ENCODE peak calls at places on chromosome 1, in seven cellular contexts. L, C, P, V, U, M and X are unnamed samples.

GRCh38 chr1:58442114-58442513 is 104.4 kb downstream of the OMA1 start:
- DNase-seq in P (no peak), M (no peak), L (no peak), V (no peak), C (no peak), U (no peak), X (no peak)

GRCh38 chr1:15617173-15617873 is at the start of gene DDI2:
- DNase-seq in V (peak), L (peak), C (peak), M (peak), U (peak), P (peak), X (peak)

GRCh38 chr1:3483801-3484444 is 29.5 kb downstream of the ARHGEF16 start:
- DNase-seq in V (peak), M (peak), L (no peak), C (no peak), P (peak), U (no peak), X (no peak)

GRCh38 chr1:212797681-212798080 is 6.0 kb downstream of the TATDN3 start:
- DNase-seq in M (no peak), U (no peak), C (no peak), P (no peak), V (no peak), L (no peak), X (no peak)

GRCh38 chr1:202411421-202411820 is 62.9 kb downstream of the PPP1R12B start:
- DNase-seq in U (no peak), C (no peak), M (no peak), L (no peak), V (no peak), P (no peak), X (no peak)

GRCh38 chr1:63523738-63524137 is 413 bp downstream of the EFCAB7 start:
- DNase-seq in C (no peak), M (no peak), U (no peak), P (no peak), L (no peak), V (no peak), X (no peak)

GRCh38 chr1:17717595-17717994 is 37.5 kb upstream of the ACTL8 start:
- DNase-seq in C (no peak), L (no peak), U (no peak), M (no peak), V (no peak), P (no peak), X (no peak)

GRCh38 chr1:154479764-154480421 is 22.1 kb upstream of the TDRD10 start:
- DNase-seq in C (peak), P (peak), L (no peak), V (peak), M (no peak), U (peak), X (peak)

GRCh38 chr1:109760581-109761226 is 3.0 kb downstream of the EPS8L3 start:
- DNase-seq in U (no peak), P (no peak), M (no peak), V (no peak), L (no peak), C (no peak), X (peak)